ENCODE peak calls at places on chromosome 10, in ten cellular contexts. Q is brain microvascular endothelial cell; D is astrocyte of the spinal cord; S is AG10803; P is pancreas; G is fibroblast of mammary gland; Y is CD8-positive, alpha-beta T cell; C is CD4-positive, alpha-beta T cell; M is natural killer cell; E is glutamatergic neuron. W is an unnamed sample.

GRCh38 chr10:55174419-55174818 is 373.4 kb upstream of the PCDH15 start:
- DNase-seq in Q (no peak), D (no peak), S (no peak), P (no peak), G (no peak), Y (no peak), C (no peak), M (no peak), E (no peak), W (no peak)

GRCh38 chr10:77037735-77038411 is 599.7 kb downstream of the KCNMA1 start:
- DNase-seq in Q (no peak), D (no peak), S (no peak), P (no peak), G (no peak), Y (no peak), C (no peak), M (no peak), E (no peak), W (no peak)

GRCh38 chr10:104081998-104082397 is 3.7 kb downstream of the COL17A1 start:
- DNase-seq in Q (no peak), D (no peak), S (no peak), P (no peak), G (no peak), Y (no peak), C (no peak), M (no peak), E (no peak), W (no peak)

GRCh38 chr10:29702288-29703164 is 67.8 kb upstream of the SVIL start:
- DNase-seq in Q (no peak), D (no peak), S (peak), P (no peak), G (no peak), Y (no peak), C (no peak), M (no peak), E (peak), W (no peak)

GRCh38 chr10:55631071-55631654 is 729.9 kb downstream of the ZWINT start:
- DNase-seq in Q (peak), D (peak), S (peak), P (peak), G (peak), Y (no peak), C (no peak), M (no peak), E (peak), W (peak)

GRCh38 chr10:111872591-111872990 is 311.0 kb downstream of the GPAM start:
- DNase-seq in Q (no peak), D (no peak), S (no peak), P (no peak), G (peak), Y (no peak), C (no peak), M (no peak), E (no peak), W (no peak)

GRCh38 chr10:73537288-73537687 is 41.5 kb upstream of the PPP3CB start:
- DNase-seq in Q (no peak), D (no peak), S (no peak), P (no peak), G (no peak), Y (no peak), C (no peak), M (no peak), E (no peak), W (no peak)

GRCh38 chr10:33115720-33116119 is 157.7 kb upstream of the ITGB1 start:
- DNase-seq in Q (peak), D (no peak), S (peak), P (no peak), G (peak), Y (no peak), C (no peak), M (no peak), E (no peak), W (no peak)

GRCh38 chr10:34746094-34746493 is 69.0 kb downstream of the PARD3 start:
- DNase-seq in Q (no peak), D (no peak), S (no peak), P (no peak), G (no peak), Y (no peak), C (no peak), M (no peak), E (no peak), W (no peak)

GRCh38 chr10:52194188-52194587 is 119.9 kb upstream of the DKK1 start:
- DNase-seq in Q (no peak), D (no peak), S (no peak), P (no peak), G (no peak), Y (no peak), C (no peak), M (no peak), E (no peak), W (no peak)

GRCh38 chr10:116201011-116201410 is 72.0 kb downstream of the GFRA1 start:
- DNase-seq in Q (no peak), D (peak), S (peak), P (no peak), G (peak), Y (no peak), C (no peak), M (no peak), E (no peak), W (no peak)

GRCh38 chr10:8273749-8274148 is 219.3 kb downstream of the GATA3 start:
- DNase-seq in Q (no peak), D (no peak), S (no peak), P (no peak), G (no peak), Y (no peak), C (no peak), M (no peak), E (no peak), W (no peak)

GRCh38 chr10:78865518-78865835 is 203.3 kb upstream of the ZMIZ1 start:
- DNase-seq in Q (no peak), D (peak), S (peak), P (peak), G (peak), Y (no peak), C (no peak), M (no peak), E (no peak), W (no peak)

GRCh38 chr10:125225051-125225450 is 64.7 kb upstream of the CTBP2 start:
- DNase-seq in Q (no peak), D (no peak), S (no peak), P (no peak), G (no peak), Y (no peak), C (no peak), M (no peak), E (no peak), W (no peak)

GRCh38 chr10:30529373-30529998 is 95.5 kb downstream of the MAP3K8 start:
- DNase-seq in Q (no peak), D (no peak), S (no peak), P (no peak), G (no peak), Y (peak), C (peak), M (peak), E (no peak), W (no peak)

GRCh38 chr10:69801094-69801433 is 642 bp upstream of the COL13A1 start:
- DNase-seq in Q (peak), D (peak), S (peak), P (peak), G (peak), Y (no peak), C (no peak), M (peak), E (peak), W (no peak)

GRCh38 chr10:30791197-30791611 is 161.7 kb upstream of the LYZL2 start:
- DNase-seq in Q (no peak), D (peak), S (no peak), P (no peak), G (peak), Y (no peak), C (no peak), M (no peak), E (no peak), W (no peak)

GRCh38 chr10:43078986-43079273 is 2.1 kb downstream of the RET start:
- DNase-seq in Q (peak), D (no peak), S (peak), P (no peak), G (no peak), Y (no peak), C (no peak), M (no peak), E (peak), W (peak)

GRCh38 chr10:48194830-48195229 is 79.7 kb downstream of the FRMPD2 start:
- DNase-seq in Q (no peak), D (no peak), S (no peak), P (no peak), G (no peak), Y (no peak), C (no peak), M (no peak), E (no peak), W (no peak)

GRCh38 chr10:119489572-119490326 is 52.8 kb downstream of the RGS10 start:
- DNase-seq in Q (peak), D (peak), S (peak), P (no peak), G (peak), Y (peak), C (peak), M (peak), E (peak), W (no peak)

GRCh38 chr10:50293508-50294320 is 42.4 kb upstream of the ASAH2 start:
- DNase-seq in Q (no peak), D (no peak), S (no peak), P (no peak), G (no peak), Y (no peak), C (no peak), M (no peak), E (no peak), W (no peak)

GRCh38 chr10:4183761-4184261 is 398.8 kb upstream of the KLF6 start:
- DNase-seq in Q (peak), D (peak), S (peak), P (no peak), G (peak), Y (no peak), C (no peak), M (no peak), E (no peak), W (no peak)
- TF ChIP-seq CTCF in Q (no peak), D (no peak), S (peak), P (no peak), G (no peak), Y (no peak), C (no peak), M (no peak), E (no peak), W (no peak)

DNA sequence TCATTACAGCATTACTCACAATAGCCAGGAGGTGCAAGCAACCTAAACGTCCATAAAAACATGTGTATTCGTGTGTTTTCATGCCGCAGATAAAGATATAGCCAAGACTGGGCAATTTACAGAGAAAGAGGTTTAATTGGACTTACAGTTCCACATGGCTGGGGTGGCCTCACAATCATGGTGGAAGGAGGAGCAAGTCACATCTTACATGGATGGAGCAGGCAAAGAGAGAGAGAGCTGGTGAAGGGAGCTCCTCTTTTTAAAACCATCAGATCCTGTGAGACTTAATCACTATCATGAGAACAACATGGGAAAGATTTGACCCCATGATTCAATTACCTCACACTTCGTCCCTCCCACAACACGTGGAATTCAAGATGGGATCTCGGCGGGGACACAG is 33.0 kb downstream of the PDLIM1 start:
- DNase-seq in Q (no peak), D (no peak), S (no peak), P (no peak), G (no peak), Y (no peak), C (no peak), M (no peak), E (no peak), W (no peak)
- TF ChIP-seq CTCF in Q (no peak), D (no peak), S (no peak), P (no peak), G (no peak), Y (no peak), C (no peak), M (no peak), E (no peak), W (no peak)

DNA sequence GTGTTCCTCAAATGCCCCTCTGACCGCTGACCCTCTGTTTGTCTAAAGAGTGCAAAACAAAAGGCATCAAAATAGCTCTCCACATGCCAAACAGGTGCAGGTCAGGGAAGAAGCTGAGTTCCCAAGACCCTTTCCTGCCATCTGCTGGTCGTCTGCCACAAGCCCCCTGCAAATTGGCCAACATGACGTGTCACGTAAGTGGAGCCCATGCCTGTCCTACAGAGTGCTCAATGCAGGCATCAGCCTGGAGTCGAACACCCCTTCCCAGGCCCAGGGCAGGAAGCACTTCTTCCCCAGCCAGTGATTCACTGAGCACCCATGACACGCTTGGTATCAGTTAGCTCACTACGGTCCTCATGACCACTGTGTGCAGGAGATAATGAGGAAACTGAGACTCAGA is 14.1 kb downstream of the TMEM72 start:
- DNase-seq in Q (peak), D (no peak), S (no peak), P (no peak), G (no peak), Y (no peak), C (no peak), M (no peak), E (peak), W (no peak)
- TF ChIP-seq CTCF in Q (peak), D (peak), S (no peak), P (no peak), G (no peak), Y (no peak), C (no peak), M (no peak), E (peak), W (peak)

GRCh38 chr10:114486938-114487814 is 82.9 kb upstream of the AFAP1L2 start:
- DNase-seq in Q (no peak), D (peak), S (no peak), P (no peak), G (peak), Y (no peak), C (no peak), M (no peak), E (no peak), W (no peak)
- TF ChIP-seq CTCF in Q (no peak), D (no peak), S (no peak), P (no peak), G (peak), Y (no peak), C (no peak), M (no peak), E (no peak), W (peak)

GRCh38 chr10:63630928-63631685 is 109.9 kb downstream of the REEP3 start:
- DNase-seq in Q (peak), D (peak), S (peak), P (no peak), G (no peak), Y (no peak), C (no peak), M (no peak), E (no peak), W (no peak)

GRCh38 chr10:63628526-63629362 is 107.5 kb downstream of the REEP3 start:
- DNase-seq in Q (peak), D (peak), S (peak), P (peak), G (peak), Y (no peak), C (no peak), M (no peak), E (peak), W (no peak)

GRCh38 chr10:63629363-63630084 is 108.3 kb downstream of the REEP3 start:
- DNase-seq in Q (peak), D (peak), S (peak), P (peak), G (peak), Y (peak), C (peak), M (peak), E (peak), W (no peak)

GRCh38 chr10:63631971-63632370 is 110.8 kb downstream of the REEP3 start:
- DNase-seq in Q (no peak), D (no peak), S (peak), P (no peak), G (peak), Y (no peak), C (no peak), M (no peak), E (no peak), W (no peak)

DNA sequence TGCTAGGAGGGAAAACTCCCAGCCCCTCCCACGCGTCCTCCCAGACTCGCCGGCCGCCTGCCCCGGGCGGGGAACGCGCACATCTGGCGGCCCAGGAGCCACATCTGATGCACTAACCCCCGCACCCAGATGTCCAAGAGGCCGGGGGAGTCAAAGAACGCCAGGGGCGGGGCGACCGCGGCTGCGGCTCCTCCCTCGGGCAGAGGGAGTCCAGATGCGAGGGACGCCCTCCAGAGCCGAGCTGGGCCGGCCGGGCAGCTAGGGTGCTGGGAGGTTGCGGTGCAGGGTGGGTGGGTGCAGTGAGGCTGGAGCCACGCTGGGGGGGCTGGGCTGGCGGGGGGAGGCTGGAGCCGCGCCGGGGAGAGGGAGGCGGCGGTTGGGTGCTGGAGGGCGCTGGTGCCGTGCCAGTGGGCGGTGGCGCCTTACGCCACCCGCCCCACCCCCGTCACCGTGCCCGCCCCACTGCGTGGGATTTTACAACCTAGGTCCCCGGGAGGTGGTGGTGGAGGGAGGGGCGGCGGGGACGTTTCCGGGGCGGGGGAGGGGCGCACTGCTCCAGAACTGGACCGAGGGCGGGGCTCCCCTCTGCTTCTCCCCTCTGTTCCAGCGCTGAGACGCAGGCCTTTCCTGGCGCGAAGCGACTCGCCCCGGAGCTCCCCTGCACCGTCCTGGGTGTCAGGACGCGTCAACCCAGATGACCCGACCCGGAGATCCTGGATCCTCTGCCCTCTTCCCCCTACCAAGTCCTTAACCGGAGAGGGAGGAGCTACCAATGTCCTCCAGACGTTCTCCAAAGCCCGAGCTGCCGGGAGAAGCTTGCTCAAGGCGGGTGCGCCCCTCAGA is 109.1 kb downstream of the REEP3 start:
- DNase-seq in Q (peak), D (peak), S (peak), P (peak), G (peak), Y (peak), C (peak), M (peak), E (peak), W (peak)
- TF ChIP-seq CTCF in Q (no peak), D (no peak), S (no peak), P (no peak), G (no peak), Y (no peak), C (no peak), M (no peak), E (no peak), W (no peak)

GRCh38 chr10:36882781-36883180 is 242.6 kb upstream of the ANKRD30A start:
- DNase-seq in Q (no peak), D (no peak), S (no peak), P (no peak), G (no peak), Y (no peak), C (no peak), M (no peak), E (no peak), W (no peak)

GRCh38 chr10:36885746-36886145 is 239.7 kb upstream of the ANKRD30A start:
- DNase-seq in Q (no peak), D (no peak), S (no peak), P (no peak), G (no peak), Y (no peak), C (no peak), M (no peak), E (no peak), W (no peak)

GRCh38 chr10:36886303-36886891 is 239.0 kb upstream of the ANKRD30A start:
- DNase-seq in Q (no peak), D (no peak), S (no peak), P (no peak), G (no peak), Y (no peak), C (no peak), M (no peak), E (no peak), W (no peak)

DNA sequence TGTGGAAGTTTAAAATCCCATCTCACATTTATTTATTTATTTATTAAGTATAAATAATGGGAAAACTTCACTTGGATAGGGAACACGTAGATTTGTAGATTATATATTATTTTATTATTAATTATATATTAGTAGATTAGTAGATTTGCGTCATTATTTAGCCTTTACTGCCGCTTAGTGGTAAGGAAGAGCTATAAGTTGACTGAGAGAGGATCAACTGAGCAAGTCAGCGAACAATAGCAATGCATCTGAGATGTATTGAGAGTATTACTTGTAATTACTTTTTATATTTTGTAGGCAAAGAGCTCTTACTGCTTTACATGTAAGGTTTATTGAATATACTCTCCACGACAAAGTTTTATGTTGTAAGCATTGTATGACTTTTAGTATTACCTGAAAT is 244.5 kb upstream of the ANKRD30A start:
- DNase-seq in Q (peak), D (peak), S (peak), P (no peak), G (peak), Y (no peak), C (no peak), M (no peak), E (no peak), W (no peak)
- TF ChIP-seq CTCF in Q (peak), D (peak), S (peak), P (peak), G (peak), Y (no peak), C (no peak), M (no peak), E (peak), W (peak)

DNA sequence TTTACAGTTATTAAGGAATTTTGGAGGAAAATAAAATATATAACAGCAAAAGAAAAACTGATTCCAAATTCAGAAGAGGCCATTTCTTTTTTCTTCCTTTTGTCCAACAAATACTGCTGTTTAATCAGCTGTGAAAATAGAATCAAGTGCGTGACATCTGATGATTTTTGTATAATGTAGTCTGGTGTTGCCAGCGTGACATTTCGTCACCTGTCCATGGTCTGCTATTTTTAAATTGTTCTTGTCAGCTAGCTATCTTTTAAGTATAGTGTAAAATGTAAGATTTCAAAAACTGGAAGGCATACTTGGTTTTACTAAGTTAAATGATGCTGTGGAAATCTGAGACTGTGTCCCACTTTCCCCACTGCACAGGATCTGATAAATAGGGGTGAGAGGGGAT is 105.9 kb downstream of the CPEB3 start:
- DNase-seq in Q (no peak), D (no peak), S (no peak), P (no peak), G (no peak), Y (no peak), C (no peak), M (no peak), E (no peak), W (no peak)
- TF ChIP-seq CTCF in Q (no peak), D (no peak), S (no peak), P (no peak), G (no peak), Y (no peak), C (no peak), M (no peak), E (no peak), W (no peak)

DNA sequence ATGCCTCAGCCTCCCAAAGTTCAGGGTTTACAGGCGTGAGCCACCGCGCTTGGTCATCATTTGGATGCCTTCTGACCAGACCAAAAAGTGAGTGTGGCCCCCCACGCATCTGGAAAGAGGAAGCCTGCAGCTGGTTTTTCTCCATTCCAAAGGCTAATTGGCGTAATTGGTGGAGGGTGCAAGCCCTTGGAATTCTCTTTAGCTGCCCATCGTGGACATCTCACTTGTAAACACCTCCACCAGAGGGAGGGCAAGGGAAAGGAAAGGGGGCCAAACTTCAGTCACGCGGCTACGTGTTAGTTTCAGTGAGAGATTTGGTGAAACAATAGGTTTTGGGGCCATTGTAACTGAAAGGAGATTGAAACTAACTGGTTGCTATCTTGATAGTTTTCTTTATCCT is 4.1 kb upstream of the ARHGAP21 start:
- DNase-seq in Q (no peak), D (no peak), S (no peak), P (no peak), G (no peak), Y (no peak), C (no peak), M (no peak), E (no peak), W (no peak)
- TF ChIP-seq CTCF in Q (peak), D (peak), S (peak), P (no peak), G (peak), Y (no peak), C (no peak), M (no peak), E (no peak), W (no peak)